ENCODE peak calls at places on chromosomes 3 and 15, in nine cellular contexts. W is NCI-H1436; F is nucleus accumbens; Z is dermis microvascular lymphatic vessel endothelial cell; L is NCI-H2081 treated with DMSO at 0.1 percent for 48 hours; U is effector CD4-positive, alpha-beta T cell; Y is activated B cell treated with CpG ODN at 0.5 μM for 24 hours; G is non-pigmented ciliary epithelial cell; N is foreskin keratinocyte. X is an unnamed sample.

GRCh38 chr3:46186856-46187700 is 21.0 kb downstream of the CCR1 start:
- DNase-seq in W (no peak), F (no peak), Z (no peak), L (no peak), U (no peak), Y (no peak), G (no peak), N (no peak), X (no peak)

GRCh38 chr15:29914441-29915053 is 92.3 kb upstream of the TJP1 start:
- DNase-seq in W (no peak), F (no peak), Z (no peak), L (no peak), U (no peak), Y (no peak), G (no peak), N (no peak), X (no peak)

GRCh38 chr3:59660376-59660775 is 610.6 kb upstream of the CFAP20DC start:
- DNase-seq in W (no peak), F (no peak), Z (no peak), L (no peak), U (no peak), Y (no peak), G (no peak), N (peak), X (no peak)

GRCh38 chr3:190692256-190692655 is 170.2 kb downstream of the GMNC start:
- DNase-seq in W (no peak), F (no peak), Z (no peak), L (no peak), U (no peak), Y (no peak), G (no peak), N (peak), X (no peak)

GRCh38 chr3:189316296-189317019 is 144.7 kb downstream of the TPRG1 start:
- DNase-seq in W (peak), F (no peak), Z (no peak), L (peak), U (no peak), Y (no peak), G (no peak), N (peak), X (no peak)

GRCh38 chr15:75223688-75224087 is 22.0 kb downstream of the C15orf39 start:
- DNase-seq in W (no peak), F (no peak), Z (no peak), L (no peak), U (no peak), Y (no peak), G (no peak), N (no peak), X (no peak)

GRCh38 chr3:128415110-128415772 is 51.4 kb downstream of the DNAJB8 start:
- DNase-seq in W (no peak), F (no peak), Z (no peak), L (no peak), U (no peak), Y (no peak), G (no peak), N (no peak), X (no peak)

GRCh38 chr3:8853081-8853480 is 83.7 kb upstream of the OXTR start:
- DNase-seq in W (no peak), F (no peak), Z (no peak), L (no peak), U (no peak), Y (no peak), G (no peak), N (no peak), X (no peak)

GRCh38 chr3:127588675-127589577 is 1.6 kb downstream of the TPRA1 start:
- DNase-seq in W (no peak), F (no peak), Z (peak), L (no peak), U (no peak), Y (no peak), G (no peak), N (peak), X (no peak)

GRCh38 chr3:149559989-149560388 is 85.5 kb downstream of the TM4SF4 start:
- DNase-seq in W (no peak), F (no peak), Z (no peak), L (no peak), U (no peak), Y (no peak), G (no peak), N (no peak), X (no peak)

GRCh38 chr15:41796457-41796856 is 22.2 kb downstream of the MAPKBP1 start:
- DNase-seq in W (no peak), F (no peak), Z (peak), L (no peak), U (no peak), Y (no peak), G (no peak), N (no peak), X (no peak)

GRCh38 chr3:139281512-139282196 is 62.2 kb upstream of the MRPS22 start:
- DNase-seq in W (no peak), F (no peak), Z (no peak), L (no peak), U (no peak), Y (no peak), G (no peak), N (no peak), X (no peak)

GRCh38 chr3:151903501-151903991 is 30.1 kb downstream of the SUCNR1 start:
- DNase-seq in W (no peak), F (no peak), Z (peak), L (no peak), U (no peak), Y (no peak), G (peak), N (no peak), X (no peak)

GRCh38 chr15:66617137-66618090 is 51.6 kb upstream of the LCTL start:
- DNase-seq in W (no peak), F (peak), Z (peak), L (no peak), U (no peak), Y (no peak), G (peak), N (no peak), X (peak)

GRCh38 chr15:48784756-48785155 is 26.1 kb downstream of the CEP152 start:
- DNase-seq in W (no peak), F (no peak), Z (no peak), L (no peak), U (no peak), Y (no peak), G (no peak), N (no peak), X (no peak)

GRCh38 chr3:163951397-163951987 is 1126.8 kb downstream of the SI start:
- DNase-seq in W (no peak), F (no peak), Z (no peak), L (peak), U (no peak), Y (no peak), G (no peak), N (no peak), X (no peak)

GRCh38 chr3:125437631-125438435 is 62.7 kb upstream of the ZNF148 start:
- DNase-seq in W (peak), F (no peak), Z (peak), L (no peak), U (peak), Y (peak), G (no peak), N (peak), X (peak)

GRCh38 chr15:38038659-38039442 is 104.4 kb downstream of the TMCO5A start:
- DNase-seq in W (no peak), F (no peak), Z (no peak), L (no peak), U (no peak), Y (no peak), G (peak), N (peak), X (no peak)

GRCh38 chr3:11154036-11154952 is at the start of gene HRH1:
- DNase-seq in W (no peak), F (no peak), Z (peak), L (no peak), U (no peak), Y (no peak), G (no peak), N (no peak), X (no peak)

GRCh38 chr3:38722760-38723568 is 73.5 kb upstream of the SCN5A start:
- DNase-seq in W (no peak), F (no peak), Z (peak), L (no peak), U (no peak), Y (no peak), G (peak), N (no peak), X (peak)

X was measured in glomerular endothelial cell.